ENCODE peak calls at places on chromosomes 2 and 18, in eight cellular contexts. K is endothelial cell of umbilical vein; U is suprapubic skin; B is GM23248; C is SK-N-SH; S is CD8-positive, alpha-beta T cell; M is cardiac muscle cell; Z is body of pancreas. R is an unnamed sample. For H3K36me3, the result is how much of the 10 kb centered on the place peaks cover.

GRCh38 chr2:109457366-109457765 is 156.4 kb downstream of the SEPTIN10 start:
- DNase-seq in S (no peak), M (no peak), Z (no peak), K (no peak), C (no peak), U (peak), B (peak), R (no peak)

GRCh38 chr2:237440819-237441281 is 26.9 kb upstream of the COL6A3 start:
- DNase-seq in K (no peak), U (peak), Z (no peak), C (no peak), S (no peak), M (no peak), B (peak), R (no peak)

GRCh38 chr2:172931256-172931894 is 144.3 kb upstream of the MAP3K20 start:
- DNase-seq in Z (peak), M (peak), K (peak), B (peak), S (no peak), U (no peak), C (peak), R (peak)

GRCh38 chr2:69762513-69763494 is 20.9 kb downstream of the ANXA4 start:
- DNase-seq in B (peak), M (no peak), C (no peak), U (no peak), S (no peak), K (no peak), Z (no peak), R (no peak)

GRCh38 chr2:10304458-10305253 is 2.0 kb downstream of the HPCAL1 start:
- DNase-seq in B (no peak), C (peak), Z (no peak), M (no peak), S (no peak), U (no peak), K (no peak), R (peak)

GRCh38 chr18:78542204-78542603 is 437.4 kb upstream of the SALL3 start:
- DNase-seq in U (no peak), B (no peak), M (no peak), Z (peak), S (no peak), K (no peak), C (no peak), R (peak)

GRCh38 chr2:223601932-223602676 is at the start of gene SCG2:
- DNase-seq in M (peak), U (peak), C (peak), B (peak), S (no peak), K (peak), Z (peak), R (peak)

GRCh38 chr2:198534756-198535155 is 730.4 kb downstream of the PLCL1 start:
- DNase-seq in C (no peak), S (no peak), B (no peak), Z (no peak), K (no peak), M (no peak), U (no peak), R (no peak)

GRCh38 chr2:119218478-119219064 is 5.1 kb upstream of the STEAP3 start:
- DNase-seq in K (peak), C (no peak), Z (peak), B (peak), S (no peak), M (peak), U (no peak), R (no peak)

GRCh38 chr2:231033147-231034132 is 3.9 kb upstream of the C2orf72 start:
- DNase-seq in K (no peak), B (no peak), U (no peak), Z (no peak), M (no peak), C (no peak), S (no peak), R (no peak)

GRCh38 chr2:232577841-232578240 is 27.4 kb downstream of the EIF4E2 start:
- DNase-seq in K (no peak), U (no peak), S (no peak), C (no peak), M (no peak), B (no peak), Z (no peak), R (no peak)

GRCh38 chr2:127423476-127423840 is 5.2 kb downstream of the PROC start:
- DNase-seq in S (no peak), K (no peak), C (peak), M (no peak), U (no peak), B (no peak), Z (no peak), R (peak)

GRCh38 chr2:72934683-72935610 is 17.6 kb downstream of the EMX1 start:
- DNase-seq in M (peak), Z (peak), B (no peak), S (no peak), U (no peak), K (no peak), C (no peak), R (peak)

GRCh38 chr2:225737556-225737955 is 338.0 kb downstream of the NYAP2 start:
- DNase-seq in Z (no peak), U (no peak), C (no peak), S (no peak), K (peak), M (no peak), B (peak), R (no peak)

GRCh38 chr18:59990121-59990818 is 90.5 kb downstream of the PMAIP1 start:
- DNase-seq in K (no peak), Z (no peak), B (no peak), M (no peak), S (no peak), C (no peak), U (no peak), R (no peak)

GRCh38 chr2:63743976-63744331 is 97.7 kb upstream of the UGP2 start:
- DNase-seq in S (no peak), U (no peak), B (no peak), Z (no peak), M (no peak), K (no peak), C (peak), R (no peak)

GRCh38 chr18:45228989-45229388 is 386.3 kb upstream of the SLC14A2 start:
- DNase-seq in B (no peak), S (no peak), U (no peak), Z (no peak), C (no peak), K (no peak), M (no peak), R (no peak)

GRCh38 chr2:181188605-181189004 is 208.2 kb downstream of the UBE2E3 start:
- DNase-seq in S (no peak), Z (no peak), B (no peak), M (no peak), U (no peak), K (no peak), C (no peak), R (no peak)

GRCh38 chr2:181185948-181186347 is 205.5 kb downstream of the UBE2E3 start:
- DNase-seq in S (no peak), M (no peak), Z (no peak), C (no peak), B (peak), K (no peak), U (no peak), R (no peak)

GRCh38 chr2:181185428-181185827 is 205.0 kb downstream of the UBE2E3 start:
- DNase-seq in B (no peak), C (no peak), Z (no peak), M (no peak), S (no peak), K (no peak), U (no peak), R (no peak)

GRCh38 chr2:181178823-181179412 is 198.5 kb downstream of the UBE2E3 start:
- DNase-seq in M (peak), K (no peak), B (no peak), C (peak), Z (no peak), S (no peak), U (no peak), R (peak)

GRCh38 chr2:181183878-181184553 is 203.6 kb downstream of the UBE2E3 start:
- DNase-seq in B (peak), S (no peak), K (no peak), M (no peak), Z (no peak), C (no peak), U (no peak), R (no peak)
- H3K4me3 ChIP-seq in B (no peak), S (no peak), K (no peak), M (no peak), Z (no peak), C (no peak), U (no peak), R (no peak)

GRCh38 chr2:215364157-215365155 is 52.6 kb downstream of the ATIC start:
- DNase-seq in B (peak), M (no peak), S (no peak), U (no peak), K (no peak), Z (no peak), C (no peak), R (no peak)

GRCh38 chr2:215367647-215368492 is 56.0 kb downstream of the ATIC start:
- DNase-seq in M (no peak), C (no peak), K (peak), B (peak), S (no peak), U (no peak), Z (no peak), R (no peak)

GRCh38 chr2:215365184-215365658 is 53.4 kb downstream of the ATIC start:
- DNase-seq in S (no peak), M (no peak), C (no peak), Z (no peak), U (no peak), K (no peak), B (peak), R (no peak)

GRCh38 chr2:215368493-215368809 is 56.6 kb downstream of the ATIC start:
- DNase-seq in Z (no peak), M (no peak), B (no peak), S (no peak), K (no peak), U (no peak), C (no peak), R (no peak)

DNA sequence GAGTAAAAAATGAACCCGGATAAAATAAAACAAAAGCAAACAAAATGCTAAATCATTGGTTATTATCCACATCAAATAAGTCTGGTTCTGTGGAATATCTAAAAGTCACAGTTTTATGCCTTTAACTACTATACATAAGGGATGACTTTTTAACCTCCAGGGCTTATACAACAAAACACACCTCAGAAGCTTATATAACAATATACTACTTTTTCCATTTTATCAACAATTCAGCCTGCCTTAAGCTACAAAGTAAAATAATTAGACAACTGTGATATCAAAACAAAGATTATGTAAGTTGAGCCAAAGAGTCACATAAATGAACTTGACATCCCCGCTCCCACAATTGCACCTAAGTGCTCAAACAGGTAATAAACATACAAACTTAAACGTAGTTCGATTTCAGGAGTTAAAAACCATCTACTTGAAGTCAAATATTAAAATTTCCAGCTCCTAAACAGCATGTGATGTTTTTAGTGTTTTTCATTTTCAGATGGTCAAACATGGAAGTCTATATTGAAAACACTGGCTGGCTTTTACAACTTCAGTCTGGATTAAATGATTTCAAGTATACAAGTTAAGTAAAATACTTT is 54.7 kb downstream of the ATIC start:
- DNase-seq in S (no peak), Z (no peak), K (no peak), M (no peak), B (no peak), C (no peak), U (no peak), R (no peak)
- H3K36me3 ChIP-seq in S (under half), Z (under half), K (half or more), M (under half), B (half or more), C (half or more), U (under half), R (under half)

GRCh38 chr2:204754898-204755297 is 209.6 kb downstream of the PARD3B start:
- DNase-seq in C (no peak), U (no peak), M (no peak), B (no peak), Z (no peak), K (no peak), S (no peak), R (no peak)
- H3K4me3 ChIP-seq in C (no peak), U (no peak), M (no peak), B (no peak), Z (no peak), K (no peak), S (no peak), R (no peak)

DNA sequence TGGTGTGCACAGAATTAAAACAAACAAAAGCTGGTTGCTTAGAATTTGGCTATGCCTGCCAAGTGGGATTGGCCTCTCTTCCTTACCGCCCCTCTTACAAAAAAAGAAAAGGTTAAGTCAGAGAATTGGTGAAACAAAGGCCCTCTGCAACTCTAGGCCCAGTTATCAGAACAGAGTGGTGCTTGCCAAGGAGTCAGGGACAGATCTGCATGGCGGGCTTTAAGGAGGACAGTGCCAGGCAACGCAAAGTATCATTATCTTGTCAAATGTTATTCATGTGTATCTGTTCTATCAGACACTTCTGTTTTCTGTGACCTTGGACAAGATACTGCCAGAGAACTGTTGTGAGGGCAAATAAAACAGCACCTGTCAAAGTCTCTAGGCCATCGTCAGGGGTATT is 78.3 kb downstream of the TGIF1 start:
- DNase-seq in K (no peak), U (no peak), C (no peak), B (no peak), M (no peak), Z (no peak), S (no peak), R (no peak)
- H3K36me3 ChIP-seq in K (under half), U (under half), C (under half), B (under half), M (under half), Z (under half), S (under half), R (under half)

R was measured in H7.